ENCODE peak calls at places on chromosomes 6 and 20, in five cellular contexts. N is activated CD8-positive, alpha-beta T cell treated with anti-CD3 and anti-CD28 coated beads, Interleukin-2, amount 10 ng/mL, durations not matched to agents 7 days and 5 days; E is NCI-H1694 treated with DMSO at 0.1 percent for 48 hours; U is naive thymus-derived CD4-positive, alpha-beta T cell; H is germinal center. F is an unnamed sample.

GRCh38 chr6:43665376-43665775 is 20.5 kb downstream of the RSPH9 start:
- DNase-seq in U (no peak), N (no peak), H (no peak), E (no peak), F (no peak)

GRCh38 chr6:3665608-3666007 is 85.9 kb downstream of the PXDC1 start:
- DNase-seq in N (no peak), U (no peak), H (no peak), E (no peak), F (no peak)

GRCh38 chr20:54148947-54149764 is 24.6 kb downstream of the CYP24A1 start:
- DNase-seq in U (no peak), E (no peak), N (no peak), H (no peak), F (no peak)

GRCh38 chr20:9945406-9945805 is 89.4 kb upstream of the ANKEF1 start:
- DNase-seq in E (no peak), H (no peak), U (no peak), N (no peak), F (no peak)

GRCh38 chr6:127191716-127192115 is 73.2 kb downstream of the RSPO3 start:
- DNase-seq in U (no peak), N (no peak), E (no peak), H (no peak), F (no peak)

GRCh38 chr6:49524541-49524940 is 24.8 kb downstream of the GLYATL3 start:
- DNase-seq in H (no peak), N (no peak), E (no peak), U (no peak), F (no peak)

GRCh38 chr6:42745083-42745637 is 743 bp downstream of the TBCC start:
- DNase-seq in E (no peak), N (peak), H (no peak), U (peak), F (peak)

GRCh38 chr6:42834056-42834455 is 45.4 kb upstream of the RPL7L1 start:
- DNase-seq in H (no peak), U (no peak), E (no peak), N (no peak), F (no peak)

GRCh38 chr6:170128811-170129681 is 161.8 kb downstream of the DLL1 start:
- DNase-seq in E (no peak), H (no peak), N (no peak), U (no peak), F (no peak)

GRCh38 chr20:8721098-8721497 is 347.8 kb upstream of the PLCB4 start:
- DNase-seq in U (peak), H (no peak), N (peak), E (peak), F (peak)

GRCh38 chr20:50260480-50261221 is 70.0 kb downstream of the CEBPB start:
- DNase-seq in U (no peak), H (no peak), N (peak), E (no peak), F (no peak)

GRCh38 chr6:2037230-2037926 is 208.0 kb downstream of the GMDS start:
- DNase-seq in N (no peak), H (no peak), U (peak), E (no peak), F (no peak)

GRCh38 chr6:52115145-52115741 is 27.8 kb upstream of the PKHD1 start:
- DNase-seq in U (no peak), H (no peak), N (no peak), E (no peak), F (no peak)

GRCh38 chr6:16764188-16764950 is 3.1 kb upstream of the ATXN1 start:
- DNase-seq in N (no peak), U (no peak), E (no peak), H (no peak), F (no peak)

GRCh38 chr6:31969712-31970603 is 2.0 kb downstream of the DXO start:
- DNase-seq in U (no peak), E (no peak), H (no peak), N (no peak), F (no peak)

GRCh38 chr6:1310628-1311399 is 1.1 kb upstream of the FOXQ1 start:
- DNase-seq in N (no peak), E (no peak), H (no peak), U (no peak), F (no peak)

GRCh38 chr20:16020971-16021370 is 552.3 kb downstream of the KIF16B start:
- DNase-seq in E (no peak), H (no peak), U (no peak), N (no peak), F (no peak)

F was measured in NCI-H524.